ENCODE peak calls at places on chromosome 14, in nine cellular contexts. Y, V, C, G, R, H, S, M and N are unnamed samples.

GRCh38 chr14:78448483-78449094 is 278.4 kb downstream of the NRXN3 start:
- DNase-seq in G (no peak), H (peak), Y (no peak), C (no peak), R (peak), S (peak), V (no peak), M (peak), N (no peak)

GRCh38 chr14:105745433-105746123 is 219.2 kb downstream of the TMEM121 start:
- DNase-seq in R (no peak), C (no peak), G (peak), V (no peak), Y (peak), S (no peak), H (no peak), M (no peak), N (no peak)

GRCh38 chr14:78959674-78960264 is 789.6 kb downstream of the NRXN3 start:
- DNase-seq in G (no peak), V (peak), R (peak), M (peak), H (peak), C (peak), S (peak), Y (peak), N (no peak)

GRCh38 chr14:91303091-91303923 is 58.8 kb upstream of the GPR68 start:
- DNase-seq in M (no peak), V (peak), H (no peak), S (peak), R (no peak), Y (no peak), C (peak), G (no peak), N (peak)

GRCh38 chr14:54001189-54001878 is 44.7 kb upstream of the BMP4 start:
- DNase-seq in M (no peak), H (no peak), Y (no peak), G (no peak), V (no peak), C (no peak), S (no peak), R (peak), N (no peak)

GRCh38 chr14:90520326-90520725 is 123.5 kb downstream of the CALM1 start:
- DNase-seq in R (no peak), Y (no peak), M (no peak), S (no peak), G (peak), C (no peak), H (no peak), V (no peak), N (no peak)

GRCh38 chr14:73786942-73787759 is 64.5 kb upstream of the PTGR2 start:
- DNase-seq in C (peak), V (peak), Y (peak), G (peak), S (peak), R (peak), H (peak), M (peak), N (peak)

GRCh38 chr14:45426685-45427282 is 173.8 kb upstream of the MIS18BP1 start:
- DNase-seq in H (peak), C (no peak), R (peak), V (no peak), S (no peak), G (no peak), M (no peak), Y (no peak), N (no peak)

GRCh38 chr14:100827140-100827517 is 1.2 kb downstream of the MEG3 start:
- DNase-seq in R (peak), G (peak), V (no peak), S (no peak), M (no peak), Y (no peak), C (no peak), H (no peak), N (no peak)

GRCh38 chr14:59688224-59689170 is 111.9 kb upstream of the CCDC175 start:
- DNase-seq in G (peak), Y (no peak), H (peak), M (peak), V (no peak), C (no peak), R (peak), S (no peak), N (no peak)

GRCh38 chr14:85533821-85534271 is 3.9 kb downstream of the FLRT2 start:
- DNase-seq in M (no peak), S (no peak), H (peak), C (no peak), R (no peak), V (peak), G (peak), Y (no peak), N (no peak)

GRCh38 chr14:89013098-89013504 is 188.7 kb downstream of the TTC8 start:
- DNase-seq in V (no peak), R (no peak), C (no peak), S (no peak), M (peak), Y (no peak), G (no peak), H (no peak), N (no peak)

GRCh38 chr14:73261075-73261474 is 23.8 kb downstream of the PAPLN start:
- DNase-seq in S (no peak), Y (no peak), C (no peak), M (no peak), R (no peak), V (no peak), G (peak), H (no peak), N (no peak)

GRCh38 chr14:96630281-96630680 is 128.1 kb downstream of the PAPOLA start:
- DNase-seq in Y (no peak), G (no peak), M (peak), R (no peak), S (peak), C (no peak), H (no peak), V (no peak), N (no peak)

GRCh38 chr14:104136472-104137296 is 1.7 kb upstream of the KIF26A start:
- DNase-seq in Y (no peak), G (peak), S (no peak), H (no peak), R (no peak), V (no peak), C (no peak), M (no peak), N (no peak)

GRCh38 chr14:73227812-73228781 is 9.2 kb upstream of the PAPLN start:
- DNase-seq in C (no peak), G (peak), S (no peak), R (peak), H (peak), M (peak), Y (peak), V (peak), N (no peak)

GRCh38 chr14:100568164-100568997 is 18.8 kb downstream of the BEGAIN start:
- DNase-seq in M (no peak), S (no peak), Y (no peak), G (no peak), R (no peak), H (no peak), C (no peak), V (no peak), N (no peak)

GRCh38 chr14:100691395-100692025 is 35.2 kb upstream of the DLK1 start:
- DNase-seq in V (no peak), G (no peak), H (peak), S (no peak), Y (no peak), M (no peak), R (no peak), C (no peak), N (no peak)

GRCh38 chr14:34372766-34373165 is 89.3 kb downstream of the SPTSSA start:
- DNase-seq in R (no peak), V (no peak), S (no peak), G (no peak), C (no peak), H (peak), M (no peak), Y (no peak), N (no peak)

GRCh38 chr14:89279649-89280232 is 137.3 kb downstream of the FOXN3 start:
- DNase-seq in S (no peak), Y (no peak), H (no peak), M (no peak), V (no peak), G (no peak), R (no peak), C (no peak), N (no peak)

GRCh38 chr14:76591270-76591669 is 170.0 kb upstream of the VASH1 start:
- DNase-seq in G (no peak), S (no peak), C (no peak), M (no peak), R (no peak), Y (no peak), H (no peak), V (no peak), N (no peak)

GRCh38 chr14:54108481-54109471 is 152.2 kb upstream of the BMP4 start:
- DNase-seq in Y (no peak), M (no peak), G (no peak), V (no peak), R (peak), S (no peak), C (no peak), H (peak), N (no peak)

GRCh38 chr14:32370720-32371119 is 41.6 kb downstream of the AKAP6 start:
- DNase-seq in G (no peak), H (peak), R (peak), V (no peak), S (no peak), C (no peak), Y (no peak), M (no peak), N (no peak)

GRCh38 chr14:71583246-71583645 is 349.0 kb upstream of the RGS6 start:
- DNase-seq in H (no peak), C (no peak), V (no peak), S (no peak), G (no peak), R (no peak), Y (no peak), M (no peak), N (no peak)

GRCh38 chr14:75793806-75794205 is 132.8 kb downstream of the TTLL5 start:
- DNase-seq in H (no peak), G (no peak), S (no peak), R (no peak), V (no peak), C (no peak), M (no peak), Y (no peak), N (no peak)

GRCh38 chr14:60348211-60348610 is 99.2 kb downstream of the PPM1A start:
- DNase-seq in R (no peak), S (no peak), Y (no peak), H (no peak), C (no peak), V (no peak), M (no peak), G (no peak), N (no peak)

GRCh38 chr14:83940253-83940652 is 1589.7 kb upstream of the FLRT2 start:
- DNase-seq in C (no peak), Y (no peak), V (no peak), G (no peak), H (no peak), S (no peak), M (no peak), R (no peak), N (no peak)

GRCh38 chr14:79543966-79544365 is 667.3 kb downstream of the DIO2 start:
- DNase-seq in Y (no peak), V (no peak), M (no peak), G (no peak), S (no peak), R (peak), H (no peak), C (no peak), N (no peak)

GRCh38 chr14:59919582-59920377 is at the start of gene LRRC9:
- DNase-seq in R (peak), V (peak), S (no peak), C (no peak), H (no peak), Y (no peak), M (peak), G (peak), N (no peak)

GRCh38 chr14:104276435-104276834 is 138.0 kb downstream of the KIF26A start:
- DNase-seq in S (no peak), R (no peak), V (no peak), H (no peak), C (no peak), G (peak), M (no peak), Y (no peak), N (no peak)

GRCh38 chr14:91925727-91926121 is 21.8 kb downstream of the FBLN5 start:
- DNase-seq in V (no peak), M (no peak), Y (no peak), H (no peak), R (no peak), G (no peak), C (no peak), S (no peak), N (no peak)

GRCh38 chr14:50964683-50965390 is 20.6 kb upstream of the PYGL start:
- DNase-seq in V (peak), R (peak), Y (peak), G (no peak), C (no peak), S (peak), M (peak), H (peak), N (no peak)

GRCh38 chr14:76267322-76268012 is 108.5 kb upstream of the ESRRB start:
- DNase-seq in G (peak), S (no peak), Y (peak), R (peak), C (no peak), H (no peak), M (peak), V (peak), N (no peak)

GRCh38 chr14:103849151-103850013 is 2.0 kb upstream of the PPP1R13B start:
- DNase-seq in M (peak), Y (no peak), G (peak), S (no peak), H (no peak), R (no peak), V (no peak), C (no peak), N (no peak)

GRCh38 chr14:61602733-61603077 is 92.6 kb upstream of the HIF1A start:
- DNase-seq in V (no peak), H (no peak), G (no peak), S (no peak), C (no peak), R (peak), M (no peak), Y (no peak), N (no peak)

GRCh38 chr14:45526715-45527549 is 273.9 kb upstream of the MIS18BP1 start:
- DNase-seq in V (no peak), Y (no peak), M (no peak), R (no peak), G (no peak), H (peak), S (no peak), C (no peak), N (no peak)

GRCh38 chr14:71290960-71291466 is 383.8 kb downstream of the PCNX1 start:
- DNase-seq in Y (no peak), R (peak), G (no peak), C (no peak), M (peak), S (no peak), V (no peak), H (peak), N (no peak)

GRCh38 chr14:56590535-56590951 is 10.9 kb downstream of the TMEM260 start:
- DNase-seq in C (no peak), S (no peak), H (no peak), R (peak), G (no peak), Y (no peak), V (no peak), M (no peak), N (no peak)

DNA sequence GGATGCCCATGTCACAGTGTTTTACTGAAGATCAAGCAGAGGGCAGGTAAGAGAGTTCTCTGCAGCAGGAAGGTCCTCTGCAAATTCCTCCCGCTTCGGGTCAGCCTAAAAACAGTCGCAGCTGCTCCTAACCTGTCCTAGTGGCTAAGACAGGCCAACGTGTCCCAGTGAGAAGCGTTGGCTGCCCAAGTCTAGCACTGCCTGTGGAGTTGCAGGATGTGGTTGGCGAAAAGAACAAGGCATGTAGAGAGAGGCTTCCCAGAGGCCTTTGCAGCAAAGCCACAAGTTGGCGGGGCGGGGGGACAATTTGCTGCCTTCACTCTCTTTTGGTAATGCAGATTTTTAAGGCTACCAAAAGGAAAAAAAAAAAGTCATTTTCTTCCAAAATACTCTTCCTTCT is 340.1 kb downstream of the BCL11B start:
- DNase-seq in S (peak), M (peak), V (no peak), R (no peak), C (peak), H (no peak), Y (no peak), G (no peak), N (peak)
- H3K27ac ChIP-seq in S (peak), M (no peak), V (no peak), R (no peak), C (no peak), H (no peak), Y (no peak), G (no peak), N (peak)

DNA sequence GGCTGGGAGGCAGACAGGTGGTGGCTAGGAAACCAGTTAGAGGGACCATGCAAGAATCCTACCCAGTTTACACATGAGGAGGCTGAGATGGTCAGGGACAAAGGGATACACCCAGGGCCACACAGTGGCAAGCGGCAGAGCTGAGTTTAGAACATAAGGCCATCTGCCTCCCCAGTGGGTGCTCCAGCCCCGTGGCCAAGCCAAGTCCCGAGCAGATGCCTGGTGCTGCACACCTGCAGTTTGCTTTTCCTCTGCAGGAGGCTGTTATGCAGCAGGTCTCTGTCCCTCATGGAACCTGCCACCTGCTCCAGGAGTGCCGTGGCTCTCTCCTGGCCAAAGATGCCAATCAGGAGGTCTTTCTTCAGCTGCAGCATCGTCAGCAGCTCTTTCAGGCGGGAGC is 70.8 kb downstream of the SYNE3 start:
- DNase-seq in V (no peak), G (no peak), S (no peak), C (no peak), M (no peak), Y (no peak), R (no peak), H (no peak), N (no peak)
- H3K27ac ChIP-seq in V (no peak), G (no peak), S (no peak), C (no peak), M (no peak), Y (no peak), R (no peak), H (no peak), N (no peak)

GRCh38 chr14:22485178-22485577 is 103.8 kb downstream of the DAD1 start:
- DNase-seq in H (no peak), G (no peak), M (no peak), Y (no peak), V (no peak), R (peak), S (no peak), C (no peak), N (no peak)

GRCh38 chr14:22482782-22483553 is 106.1 kb downstream of the DAD1 start:
- DNase-seq in R (no peak), Y (no peak), H (no peak), C (no peak), M (no peak), G (no peak), S (no peak), V (no peak), N (no peak)

GRCh38 chr14:22482085-22482694 is 106.8 kb downstream of the DAD1 start:
- DNase-seq in V (no peak), C (no peak), G (no peak), M (no peak), Y (no peak), S (no peak), R (no peak), H (no peak), N (no peak)

GRCh38 chr14:22484638-22485037 is 104.4 kb downstream of the DAD1 start:
- DNase-seq in Y (no peak), G (no peak), V (peak), M (no peak), H (no peak), R (peak), C (no peak), S (no peak), N (no peak)

GRCh38 chr14:22483863-22484593 is 105.0 kb downstream of the DAD1 start:
- DNase-seq in M (no peak), V (no peak), H (no peak), S (peak), R (no peak), G (no peak), Y (no peak), C (no peak), N (no peak)
- H3K27ac ChIP-seq in M (peak), V (peak), H (no peak), S (no peak), R (no peak), G (no peak), Y (no peak), C (no peak), N (peak)

DNA sequence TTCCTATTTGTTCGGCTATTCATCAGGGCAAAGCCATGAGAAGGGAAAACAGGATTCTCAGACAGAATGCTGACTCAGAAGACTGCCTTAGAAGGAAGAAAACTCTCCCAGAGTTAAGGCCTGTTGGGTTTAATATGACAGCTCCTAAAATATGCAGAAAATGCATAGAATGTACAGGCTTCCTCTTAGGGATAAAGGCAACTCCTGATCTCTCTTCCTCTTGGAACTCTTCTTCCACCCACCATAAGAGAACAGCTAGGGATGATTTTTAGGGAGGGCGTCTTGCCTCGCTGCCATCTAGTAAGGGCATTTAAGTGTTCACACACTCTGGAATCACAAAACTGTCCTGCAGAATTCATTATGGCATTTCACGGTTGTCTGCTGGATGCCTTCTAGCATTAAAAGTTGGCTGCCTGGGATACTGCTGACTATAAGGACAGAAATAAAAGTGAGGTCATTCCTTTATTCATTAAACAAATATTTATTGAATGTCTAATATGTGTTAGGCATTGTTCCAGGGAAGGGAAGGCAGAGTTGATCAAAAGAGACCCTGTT is 73.7 kb downstream of the DCAF5 start:
- DNase-seq in G (no peak), H (peak), S (no peak), R (peak), Y (peak), V (no peak), M (no peak), C (no peak), N (no peak)
- H3K27ac ChIP-seq in G (peak), H (peak), S (peak), R (peak), Y (peak), V (peak), M (peak), C (no peak), N (no peak)

GRCh38 chr14:68945190-68945584 is 33.9 kb downstream of the ACTN1 start:
- DNase-seq in Y (no peak), M (no peak), R (no peak), S (no peak), G (peak), V (no peak), C (no peak), H (no peak), N (no peak)

GRCh38 chr14:68946423-68946822 is 32.7 kb downstream of the ACTN1 start:
- DNase-seq in S (no peak), H (no peak), Y (no peak), C (no peak), V (no peak), G (peak), R (no peak), M (no peak), N (no peak)

GRCh38 chr14:68947802-68948201 is 31.3 kb downstream of the ACTN1 start:
- DNase-seq in G (peak), V (peak), Y (no peak), M (peak), H (peak), C (no peak), R (no peak), S (no peak), N (no peak)

GRCh38 chr14:68944162-68944561 is 34.9 kb downstream of the ACTN1 start:
- DNase-seq in V (no peak), G (peak), H (peak), R (no peak), C (no peak), M (no peak), Y (no peak), S (no peak), N (no peak)

GRCh38 chr14:68945585-68946289 is 33.4 kb downstream of the ACTN1 start:
- DNase-seq in V (no peak), G (peak), R (no peak), M (peak), H (no peak), Y (no peak), C (no peak), S (no peak), N (no peak)
- H3K27ac ChIP-seq in V (peak), G (peak), R (no peak), M (peak), H (peak), Y (peak), C (no peak), S (peak), N (no peak)